ENCODE peak calls at places on chromosomes 12 and 14, in nine cellular contexts. One of them, this sample, is unnamed.

GRCh38 chr12:92002673-92003382 is 142.8 kb downstream of the BTG1 start:
- DNase-seq in NCI-H510A treated with DMSO at 0.1 percent for 48 hours: no peak
- DNase-seq in non-pigmented ciliary epithelial cell: no peak
- DNase-seq in A549: no peak
- DNase-seq in NCI-H748 treated with DMSO at 0.1 percent for 48 hours: no peak
- DNase-seq in EH: no peak
- DNase-seq in activated CD4-positive, CD25-positive, alpha-beta regulatory T cell: no peak
- DNase-seq in T follicular helper cell: no peak
- DNase-seq in renal cortical epithelial cell: no peak
- DNase-seq in this sample: no peak

GRCh38 chr12:113005759-113006158 is 27.4 kb downstream of the OAS2 start:
- DNase-seq in NCI-H748 treated with DMSO at 0.1 percent for 48 hours: no peak
- DNase-seq in A549: peak; percentile 33
- DNase-seq in NCI-H510A treated with DMSO at 0.1 percent for 48 hours: no peak
- DNase-seq in activated CD4-positive, CD25-positive, alpha-beta regulatory T cell: no peak
- DNase-seq in non-pigmented ciliary epithelial cell: no peak
- DNase-seq in T follicular helper cell: no peak
- DNase-seq in renal cortical epithelial cell: peak; percentile 11
- DNase-seq in EH: no peak
- DNase-seq in this sample: no peak

GRCh38 chr12:132100306-132101065 is 43.6 kb downstream of the DDX51 start:
- DNase-seq in T follicular helper cell: no peak
- DNase-seq in NCI-H510A treated with DMSO at 0.1 percent for 48 hours: no peak
- DNase-seq in activated CD4-positive, CD25-positive, alpha-beta regulatory T cell: no peak
- DNase-seq in renal cortical epithelial cell: no peak
- DNase-seq in non-pigmented ciliary epithelial cell: no peak
- DNase-seq in A549: no peak
- DNase-seq in EH: no peak
- DNase-seq in NCI-H748 treated with DMSO at 0.1 percent for 48 hours: no peak
- DNase-seq in this sample: no peak

GRCh38 chr14:60736494-60736893 is 1.9 kb downstream of the MNAT1 start:
- DNase-seq in EH: peak; percentile 82
- DNase-seq in A549: no peak
- DNase-seq in T follicular helper cell: no peak
- DNase-seq in NCI-H748 treated with DMSO at 0.1 percent for 48 hours: no peak
- DNase-seq in renal cortical epithelial cell: peak; percentile 82
- DNase-seq in non-pigmented ciliary epithelial cell: peak; percentile 67
- DNase-seq in NCI-H510A treated with DMSO at 0.1 percent for 48 hours: peak; percentile 17
- DNase-seq in activated CD4-positive, CD25-positive, alpha-beta regulatory T cell: no peak
- DNase-seq in this sample: no peak

GRCh38 chr14:103692871-103693270 is 22.4 kb downstream of the XRCC3 start:
- DNase-seq in A549: no peak
- DNase-seq in non-pigmented ciliary epithelial cell: no peak
- DNase-seq in EH: no peak
- DNase-seq in activated CD4-positive, CD25-positive, alpha-beta regulatory T cell: no peak
- DNase-seq in NCI-H510A treated with DMSO at 0.1 percent for 48 hours: no peak
- DNase-seq in T follicular helper cell: no peak
- DNase-seq in renal cortical epithelial cell: no peak
- DNase-seq in NCI-H748 treated with DMSO at 0.1 percent for 48 hours: no peak
- DNase-seq in this sample: no peak

GRCh38 chr12:120474092-120474960 is 4.8 kb upstream of the SRSF9 start:
- DNase-seq in activated CD4-positive, CD25-positive, alpha-beta regulatory T cell: no peak
- DNase-seq in NCI-H748 treated with DMSO at 0.1 percent for 48 hours: no peak
- DNase-seq in A549: peak; percentile 76
- DNase-seq in renal cortical epithelial cell: peak; percentile 88
- DNase-seq in EH: peak; percentile 88
- DNase-seq in non-pigmented ciliary epithelial cell: no peak
- DNase-seq in NCI-H510A treated with DMSO at 0.1 percent for 48 hours: no peak
- DNase-seq in T follicular helper cell: no peak
- DNase-seq in this sample: no peak

GRCh38 chr14:23653046-23653445 is 16.9 kb downstream of the DHRS2 start:
- DNase-seq in renal cortical epithelial cell: no peak
- DNase-seq in NCI-H748 treated with DMSO at 0.1 percent for 48 hours: no peak
- DNase-seq in EH: peak; percentile 24
- DNase-seq in A549: no peak
- DNase-seq in T follicular helper cell: no peak
- DNase-seq in activated CD4-positive, CD25-positive, alpha-beta regulatory T cell: no peak
- DNase-seq in NCI-H510A treated with DMSO at 0.1 percent for 48 hours: no peak
- DNase-seq in non-pigmented ciliary epithelial cell: no peak
- DNase-seq in this sample: no peak

GRCh38 chr12:18643673-18644072 is 94.1 kb downstream of the PLCZ1 start:
- DNase-seq in EH: peak; percentile 15
- DNase-seq in NCI-H510A treated with DMSO at 0.1 percent for 48 hours: no peak
- DNase-seq in T follicular helper cell: no peak
- DNase-seq in activated CD4-positive, CD25-positive, alpha-beta regulatory T cell: no peak
- DNase-seq in renal cortical epithelial cell: no peak
- DNase-seq in non-pigmented ciliary epithelial cell: peak; percentile 37
- DNase-seq in NCI-H748 treated with DMSO at 0.1 percent for 48 hours: no peak
- DNase-seq in A549: no peak
- DNase-seq in this sample: no peak

GRCh38 chr14:58280954-58281787 is 17.2 kb upstream of the ARID4A start:
- DNase-seq in NCI-H748 treated with DMSO at 0.1 percent for 48 hours: no peak
- DNase-seq in NCI-H510A treated with DMSO at 0.1 percent for 48 hours: no peak
- DNase-seq in A549: peak; percentile 28
- DNase-seq in EH: peak; percentile 98
- DNase-seq in renal cortical epithelial cell: peak; percentile 99
- DNase-seq in T follicular helper cell: no peak
- DNase-seq in non-pigmented ciliary epithelial cell: peak; percentile 83
- DNase-seq in activated CD4-positive, CD25-positive, alpha-beta regulatory T cell: no peak
- DNase-seq in this sample: no peak

GRCh38 chr14:35295845-35296161 is 3.6 kb downstream of the PSMA6 start:
- DNase-seq in NCI-H748 treated with DMSO at 0.1 percent for 48 hours: no peak
- DNase-seq in EH: no peak
- DNase-seq in renal cortical epithelial cell: no peak
- DNase-seq in A549: no peak
- DNase-seq in T follicular helper cell: no peak
- DNase-seq in non-pigmented ciliary epithelial cell: no peak
- DNase-seq in activated CD4-positive, CD25-positive, alpha-beta regulatory T cell: no peak
- DNase-seq in NCI-H510A treated with DMSO at 0.1 percent for 48 hours: no peak
- DNase-seq in this sample: no peak

GRCh38 chr12:118107694-118108093 is 3.9 kb upstream of the VSIG10 start:
- DNase-seq in T follicular helper cell: no peak
- DNase-seq in renal cortical epithelial cell: no peak
- DNase-seq in activated CD4-positive, CD25-positive, alpha-beta regulatory T cell: no peak
- DNase-seq in EH: no peak
- DNase-seq in non-pigmented ciliary epithelial cell: no peak
- DNase-seq in NCI-H748 treated with DMSO at 0.1 percent for 48 hours: no peak
- DNase-seq in A549: no peak
- DNase-seq in NCI-H510A treated with DMSO at 0.1 percent for 48 hours: no peak
- DNase-seq in this sample: no peak

GRCh38 chr12:49580572-49581535 is 12.9 kb upstream of the MCRS1 start:
- DNase-seq in T follicular helper cell: peak; percentile 43
- DNase-seq in NCI-H748 treated with DMSO at 0.1 percent for 48 hours: peak; percentile 58
- DNase-seq in EH: peak; percentile 82
- DNase-seq in renal cortical epithelial cell: peak; percentile 75
- DNase-seq in NCI-H510A treated with DMSO at 0.1 percent for 48 hours: peak; percentile 82
- DNase-seq in non-pigmented ciliary epithelial cell: peak; percentile 44
- DNase-seq in A549: peak; percentile 86
- DNase-seq in activated CD4-positive, CD25-positive, alpha-beta regulatory T cell: peak; percentile 17
- DNase-seq in this sample: peak; percentile 92

GRCh38 chr14:36281309-36281708 is 39.1 kb downstream of the MBIP start:
- DNase-seq in renal cortical epithelial cell: no peak
- DNase-seq in NCI-H510A treated with DMSO at 0.1 percent for 48 hours: no peak
- DNase-seq in T follicular helper cell: no peak
- DNase-seq in NCI-H748 treated with DMSO at 0.1 percent for 48 hours: no peak
- DNase-seq in A549: no peak
- DNase-seq in non-pigmented ciliary epithelial cell: no peak
- DNase-seq in EH: peak; percentile 13
- DNase-seq in activated CD4-positive, CD25-positive, alpha-beta regulatory T cell: no peak
- DNase-seq in this sample: no peak

GRCh38 chr14:57179273-57179672 is 89.4 kb downstream of the EXOC5 start:
- DNase-seq in NCI-H510A treated with DMSO at 0.1 percent for 48 hours: no peak
- DNase-seq in T follicular helper cell: no peak
- DNase-seq in activated CD4-positive, CD25-positive, alpha-beta regulatory T cell: no peak
- DNase-seq in renal cortical epithelial cell: no peak
- DNase-seq in A549: no peak
- DNase-seq in non-pigmented ciliary epithelial cell: no peak
- DNase-seq in EH: no peak
- DNase-seq in NCI-H748 treated with DMSO at 0.1 percent for 48 hours: no peak
- DNase-seq in this sample: no peak

GRCh38 chr14:100531152-100531551 is 56.1 kb downstream of the BEGAIN start:
- DNase-seq in EH: no peak
- DNase-seq in T follicular helper cell: no peak
- DNase-seq in activated CD4-positive, CD25-positive, alpha-beta regulatory T cell: no peak
- DNase-seq in NCI-H748 treated with DMSO at 0.1 percent for 48 hours: no peak
- DNase-seq in NCI-H510A treated with DMSO at 0.1 percent for 48 hours: no peak
- DNase-seq in non-pigmented ciliary epithelial cell: no peak
- DNase-seq in renal cortical epithelial cell: no peak
- DNase-seq in A549: no peak
- DNase-seq in this sample: no peak

GRCh38 chr12:2719405-2719804 is 75.4 kb upstream of the FKBP4 start:
- DNase-seq in non-pigmented ciliary epithelial cell: no peak
- DNase-seq in NCI-H510A treated with DMSO at 0.1 percent for 48 hours: no peak
- DNase-seq in activated CD4-positive, CD25-positive, alpha-beta regulatory T cell: no peak
- DNase-seq in EH: no peak
- DNase-seq in A549: no peak
- DNase-seq in NCI-H748 treated with DMSO at 0.1 percent for 48 hours: no peak
- DNase-seq in renal cortical epithelial cell: no peak
- DNase-seq in T follicular helper cell: no peak
- DNase-seq in this sample: no peak

GRCh38 chr14:75267141-75267601 is 11.5 kb upstream of the FOS start:
- DNase-seq in NCI-H748 treated with DMSO at 0.1 percent for 48 hours: no peak
- DNase-seq in activated CD4-positive, CD25-positive, alpha-beta regulatory T cell: no peak
- DNase-seq in EH: peak; percentile 89
- DNase-seq in non-pigmented ciliary epithelial cell: no peak
- DNase-seq in NCI-H510A treated with DMSO at 0.1 percent for 48 hours: no peak
- DNase-seq in T follicular helper cell: no peak
- DNase-seq in renal cortical epithelial cell: peak; percentile 38
- DNase-seq in A549: no peak
- DNase-seq in this sample: no peak

This sample was measured in NCI-H146.